ENCODE peak calls at places on chromosome 15, in six cellular contexts. R is cardiac muscle cell; D is left lung; B is neural progenitor cell; J is ovary; W is CD4-positive, alpha-beta T cell. A is an unnamed sample. For H3K9me3, the result is how much of the 10 kb centered on the place peaks cover.

GRCh38 chr15:70632981-70633380 is 130.4 kb downstream of the UACA start:
- DNase-seq in R (no peak), D (no peak), B (peak), J (no peak), W (no peak), A (no peak)

GRCh38 chr15:76024021-76024768 is 12.0 kb upstream of the NRG4 start:
- DNase-seq in R (no peak), D (no peak), B (no peak), J (no peak), W (no peak), A (no peak)

GRCh38 chr15:73282567-73283200 is 86.1 kb downstream of the HCN4 start:
- DNase-seq in R (no peak), D (no peak), B (no peak), J (no peak), W (no peak), A (no peak)

GRCh38 chr15:74956648-74957300 is at the start of gene RPP25:
- DNase-seq in R (peak), D (peak), B (peak), J (peak), W (peak), A (peak)

GRCh38 chr15:92803852-92804609 is 96.1 kb upstream of the CHD2 start:
- DNase-seq in R (peak), D (peak), B (no peak), J (peak), W (no peak), A (peak)

GRCh38 chr15:90143176-90143655 is 40.9 kb upstream of the IDH2 start:
- DNase-seq in R (peak), D (peak), B (peak), J (no peak), W (peak), A (no peak)

GRCh38 chr15:98363416-98363815 is 284.9 kb upstream of the IGF1R start:
- DNase-seq in R (no peak), D (no peak), B (no peak), J (no peak), W (no peak), A (no peak)

GRCh38 chr15:78567541-78567940 is 2.2 kb downstream of the CHRNA5 start:
- DNase-seq in R (no peak), D (no peak), B (no peak), J (no peak), W (no peak), A (no peak)

GRCh38 chr15:92365816-92366215 is 27.9 kb upstream of the ST8SIA2 start:
- DNase-seq in R (no peak), D (no peak), B (no peak), J (no peak), W (no peak), A (no peak)

GRCh38 chr15:38076806-38077205 is 142.4 kb downstream of the TMCO5A start:
- DNase-seq in R (no peak), D (no peak), B (peak), J (no peak), W (no peak), A (no peak)

GRCh38 chr15:29968099-29968892 is 114.5 kb upstream of the GOLGA8J start:
- DNase-seq in R (no peak), D (no peak), B (peak), J (peak), W (no peak), A (no peak)

GRCh38 chr15:66927326-66928077 is 137.9 kb upstream of the SMAD3 start:
- DNase-seq in R (peak), D (no peak), B (no peak), J (no peak), W (no peak), A (no peak)

DNA sequence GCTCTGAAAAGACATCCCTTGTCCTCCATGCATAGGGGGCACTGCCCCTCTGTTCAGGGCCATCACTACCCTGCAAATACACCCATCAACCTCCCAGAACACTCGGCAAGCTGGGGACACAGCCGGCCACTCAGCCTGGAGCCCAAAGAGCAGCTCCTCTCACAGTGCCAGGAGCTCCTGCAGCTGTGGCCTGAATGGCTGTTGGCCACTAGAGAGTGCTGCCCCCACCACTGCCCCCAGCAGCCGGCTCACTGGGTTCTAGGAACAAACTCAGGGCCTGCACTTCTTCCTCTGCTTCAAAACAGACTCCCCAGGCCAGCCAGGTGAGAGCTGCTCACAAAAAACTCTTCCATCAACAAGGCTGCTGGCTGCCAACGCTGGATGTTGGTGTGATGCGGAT is 90.1 kb downstream of the GABRB3 start:
- DNase-seq in R (no peak), D (no peak), B (peak), J (no peak), W (no peak), A (no peak)
- H3K9me3 ChIP-seq in R (under half), D (under half), B (under half), J (under half), W (under half), A (under half)

DNA sequence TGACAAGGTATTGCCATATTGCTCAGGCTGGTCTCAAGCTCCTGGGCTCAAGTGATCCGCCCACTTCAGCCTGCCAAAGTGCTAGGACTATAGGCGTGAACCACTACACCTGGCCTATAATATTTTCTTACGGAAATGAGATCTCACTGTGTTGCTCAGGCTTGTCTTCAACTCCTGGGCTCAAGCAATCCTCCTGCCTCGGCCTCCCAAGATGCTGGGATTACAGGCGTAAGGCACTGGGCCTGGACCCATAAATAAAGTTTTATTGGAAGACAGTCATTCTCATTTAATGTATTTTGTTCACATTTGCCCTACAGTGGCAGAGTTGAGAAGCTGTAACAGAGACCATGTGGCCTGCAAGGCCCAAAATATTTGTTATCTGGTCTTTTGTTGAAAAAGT is 142.1 kb downstream of the RBPMS2 start:
- DNase-seq in R (no peak), D (no peak), B (no peak), J (no peak), W (no peak), A (no peak)
- H3K27ac ChIP-seq in R (peak), D (no peak), B (peak), J (no peak), W (peak), A (no peak)

GRCh38 chr15:24976932-24977331 is 22.1 kb downstream of the SNRPN start:
- DNase-seq in R (no peak), D (no peak), B (no peak), J (no peak), W (no peak), A (no peak)
- TF ChIP-seq CTCF in R (no peak), D (no peak), B (no peak), J (no peak), W (no peak), A (no peak)

DNA sequence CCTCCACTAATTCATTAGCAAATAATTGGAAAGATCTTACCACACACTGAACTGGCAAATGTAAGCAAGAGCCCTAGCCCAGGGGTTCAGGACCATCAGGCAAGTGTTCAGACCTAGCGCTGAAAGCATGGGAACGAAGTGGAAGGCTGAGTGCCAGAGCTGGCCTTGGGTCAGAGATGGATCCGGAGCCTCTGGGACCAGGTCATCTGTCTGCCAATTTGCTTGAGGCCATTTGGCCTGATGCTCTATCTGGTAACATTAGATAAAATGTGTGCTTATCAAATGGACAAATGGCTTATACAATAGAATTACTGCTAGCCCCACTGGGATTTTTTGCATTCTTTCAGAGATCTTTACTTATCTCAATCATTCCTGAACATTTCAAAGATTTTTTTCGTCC is 1.4 kb upstream of the TMC3 start:
- DNase-seq in R (no peak), D (no peak), B (no peak), J (no peak), W (no peak), A (no peak)
- H3K9me3 ChIP-seq in R (under half), D (under half), B (under half), J (under half), W (under half), A (under half)

DNA sequence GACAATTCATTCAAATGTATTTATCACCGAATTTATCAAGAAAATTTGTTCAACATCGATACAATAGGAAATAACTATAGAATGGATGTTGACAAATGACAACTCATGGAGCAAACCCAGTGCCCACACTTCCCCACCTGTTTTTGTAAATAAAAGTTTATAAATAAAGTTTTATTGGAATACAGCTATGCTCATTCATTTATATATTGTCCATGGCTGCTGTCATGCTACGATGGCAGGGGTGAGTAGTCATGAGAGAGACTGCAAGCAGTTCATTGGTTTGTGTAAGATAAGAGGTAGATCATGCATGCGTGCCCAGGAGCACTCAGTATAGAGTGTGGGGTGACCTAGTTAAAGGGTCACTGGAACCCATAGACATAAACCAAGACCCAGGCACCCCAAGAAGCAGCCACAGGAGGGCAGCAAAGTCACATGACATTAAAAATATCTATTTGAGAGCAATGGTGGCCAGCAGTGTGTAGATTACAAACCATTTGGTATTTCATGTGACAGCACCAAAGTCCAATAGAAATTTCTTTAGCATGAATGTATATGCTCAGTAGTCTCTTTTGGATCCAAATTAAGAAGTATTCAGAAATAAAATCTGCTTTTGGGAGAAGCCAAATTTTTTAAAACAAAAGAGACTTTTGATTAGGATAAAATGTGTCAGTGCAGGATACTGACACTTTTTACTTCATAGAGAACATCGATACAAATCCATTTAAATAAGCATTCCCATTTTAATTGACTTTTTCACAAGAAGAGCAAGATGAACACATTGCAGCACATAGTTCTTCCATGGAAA is 794.8 kb downstream of the MCTP2 start:
- DNase-seq in R (peak), D (no peak), B (peak), J (peak), W (no peak), A (no peak)
- H3K27ac ChIP-seq in R (no peak), D (no peak), B (no peak), J (no peak), W (no peak), A (no peak)

DNA sequence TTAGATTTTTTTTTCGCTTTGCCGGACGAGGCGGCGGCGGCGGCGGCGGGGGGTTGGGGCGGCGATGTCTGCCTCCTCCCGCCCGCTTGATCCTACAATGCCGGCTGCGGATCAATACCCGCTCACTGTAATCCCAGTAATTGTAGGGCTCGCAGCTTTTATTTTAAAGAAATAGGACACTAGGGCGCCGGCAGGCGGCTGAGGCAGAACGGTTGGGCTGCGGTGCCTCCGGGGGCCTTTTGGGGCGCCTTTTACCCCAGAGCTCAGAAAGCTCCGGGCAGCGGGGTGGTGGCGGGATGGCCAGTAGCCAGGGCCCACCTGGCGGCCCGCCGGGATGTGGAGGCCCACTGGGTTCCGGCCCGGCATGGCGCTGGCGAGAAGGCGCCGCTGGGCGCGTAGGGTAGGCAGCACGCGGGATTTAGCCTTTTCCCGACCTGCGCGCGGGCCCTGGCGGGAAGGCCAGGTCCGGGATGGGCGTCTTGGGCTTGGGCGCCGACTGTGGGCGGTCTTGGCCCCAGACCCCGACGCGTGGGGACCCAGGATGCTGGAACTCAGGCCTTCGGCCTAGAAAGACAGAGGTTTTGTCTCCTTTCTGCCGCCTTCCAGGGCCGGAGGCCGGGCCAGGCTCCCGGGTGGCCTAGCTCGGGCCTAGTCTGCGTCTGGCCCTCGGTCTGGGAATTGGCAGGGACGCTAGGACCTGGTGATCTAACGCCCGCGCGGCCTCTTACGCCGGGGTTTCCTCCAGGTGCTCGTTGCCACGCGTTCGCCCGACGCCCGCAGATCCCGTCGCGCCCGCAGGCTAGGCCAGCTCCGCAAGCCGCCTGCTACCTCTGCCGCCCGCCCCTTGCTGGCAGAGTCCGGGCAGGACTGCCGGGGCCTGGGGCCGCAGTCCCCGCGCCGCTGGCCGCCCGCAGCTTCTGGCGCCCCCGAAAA is 15.5 kb upstream of the ONECUT1 start:
- DNase-seq in R (no peak), D (no peak), B (peak), J (no peak), W (no peak), A (no peak)
- TF ChIP-seq CTCF in R (peak), D (no peak), B (peak), J (no peak), W (no peak), A (no peak)

A was measured in right atrium auricular region.